ENCODE peak calls at places on chromosomes 7 and 10, in seven cellular contexts. L is fibroblast of lung, U is mesothelial cell of epicardium, F is nephron progenitor cell, N is dorsolateral prefrontal cortex, G is tibial artery, T is IMR-90. Q is an unnamed sample.

GRCh38 chr10:26804418-26805393 is 56.1 kb downstream of the ABI1 start:
- DNase-seq in L (no peak), F (no peak), U (no peak), T (no peak), N (no peak), G (no peak), Q (no peak)

GRCh38 chr7:94632338-94633024 is 23.5 kb downstream of the SGCE start:
- DNase-seq in F (no peak), N (no peak), U (no peak), G (no peak), T (peak), L (peak), Q (no peak)

GRCh38 chr10:13003004-13003403 is 1.5 kb upstream of the CCDC3 start:
- DNase-seq in U (no peak), N (no peak), F (no peak), L (peak), G (no peak), T (peak), Q (no peak)

GRCh38 chr10:9051328-9051974 is 997.0 kb downstream of the GATA3 start:
- DNase-seq in F (no peak), N (no peak), U (no peak), L (no peak), G (no peak), T (no peak), Q (no peak)

GRCh38 chr10:33134011-33134751 is 176.2 kb upstream of the ITGB1 start:
- DNase-seq in T (peak), F (no peak), G (peak), U (no peak), L (peak), N (no peak), Q (no peak)

GRCh38 chr10:66931949-66932343 is 6.1 kb downstream of the LRRTM3 start:
- DNase-seq in N (peak), G (no peak), T (no peak), U (no peak), L (no peak), F (peak), Q (no peak)

GRCh38 chr7:134693256-134693655 is 46.6 kb downstream of the BPGM start:
- DNase-seq in U (no peak), L (peak), F (no peak), T (peak), N (no peak), G (peak), Q (no peak)

GRCh38 chr7:2715341-2716231 is 27.6 kb downstream of the AMZ1 start:
- DNase-seq in U (no peak), F (no peak), L (peak), N (no peak), G (no peak), T (peak), Q (no peak)

GRCh38 chr10:87544750-87545149 is 40.1 kb downstream of the MINPP1 start:
- DNase-seq in T (no peak), L (no peak), G (no peak), N (no peak), F (no peak), U (no peak), Q (no peak)

GRCh38 chr10:71643904-71644303 is 75.7 kb downstream of the C10orf105 start:
- DNase-seq in G (no peak), L (no peak), U (no peak), T (no peak), F (peak), N (no peak), Q (no peak)
- TF ChIP-seq CTCF in G (no peak), L (no peak), U (no peak), T (no peak), F (no peak), N (no peak), Q (no peak)

DNA sequence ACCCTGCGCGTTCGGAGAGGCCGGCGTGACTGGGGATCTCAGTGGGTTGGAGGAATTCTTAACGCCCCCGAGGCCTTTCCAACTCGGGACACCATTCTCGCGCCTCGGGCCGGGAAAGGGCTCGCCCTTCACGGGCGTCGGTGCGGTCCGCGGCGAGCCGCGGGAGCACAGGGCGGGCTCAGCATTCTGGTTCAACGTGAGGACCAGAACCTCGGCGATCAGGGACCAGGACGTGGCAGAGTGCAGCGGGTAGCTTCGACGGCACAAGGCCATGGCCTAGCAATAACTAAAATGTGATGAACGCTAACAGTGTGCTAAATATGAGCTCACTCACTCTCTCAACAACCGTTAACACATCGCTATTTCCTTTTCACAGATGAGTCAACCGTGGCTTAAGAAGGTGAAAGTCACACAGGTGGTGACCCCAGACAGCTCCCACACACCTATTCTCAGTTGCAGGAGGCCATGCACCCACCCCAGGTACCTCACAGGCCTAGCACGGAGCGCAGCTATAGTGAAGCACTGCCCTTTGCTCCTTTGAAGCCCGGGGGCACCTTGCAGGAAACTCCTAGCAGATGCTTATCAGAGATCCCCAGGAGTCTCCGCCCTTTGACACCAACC is 4.5 kb upstream of the EMX2 start:
- DNase-seq in U (no peak), N (no peak), L (no peak), F (no peak), G (no peak), T (no peak), Q (peak)
- TF ChIP-seq CTCF in U (peak), N (no peak), L (no peak), F (no peak), G (no peak), T (no peak), Q (peak)

DNA sequence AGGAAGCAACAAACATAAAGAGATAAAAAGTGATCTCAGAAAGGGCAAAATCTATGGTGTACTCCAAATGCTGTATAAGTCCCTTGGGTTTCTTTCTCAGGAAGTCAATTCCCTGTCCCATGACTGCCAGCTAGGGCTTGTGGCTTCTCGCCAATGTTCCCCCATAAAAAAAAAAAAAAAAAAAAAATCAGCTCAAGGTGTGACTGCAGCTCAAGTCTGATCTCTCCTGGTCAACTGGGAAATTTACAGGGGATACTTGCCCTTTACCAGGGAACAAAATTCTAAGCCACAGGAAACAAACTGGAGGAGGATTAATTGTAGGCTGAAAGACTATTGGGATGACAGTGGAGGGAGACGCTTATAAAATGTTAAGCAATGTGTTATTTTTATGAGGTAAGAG is 76.0 kb downstream of the PCGF5 start:
- DNase-seq in U (no peak), N (no peak), G (no peak), T (no peak), L (peak), F (no peak), Q (no peak)
- TF ChIP-seq CTCF in U (no peak), N (no peak), G (no peak), T (peak), L (peak), F (peak), Q (no peak)

GRCh38 chr7:140645166-140645565 is 4.6 kb upstream of the DENND2A start:
- DNase-seq in F (no peak), G (peak), N (no peak), T (no peak), L (no peak), U (no peak), Q (no peak)
- TF ChIP-seq CTCF in F (peak), G (no peak), N (no peak), T (peak), L (peak), U (no peak), Q (peak)

DNA sequence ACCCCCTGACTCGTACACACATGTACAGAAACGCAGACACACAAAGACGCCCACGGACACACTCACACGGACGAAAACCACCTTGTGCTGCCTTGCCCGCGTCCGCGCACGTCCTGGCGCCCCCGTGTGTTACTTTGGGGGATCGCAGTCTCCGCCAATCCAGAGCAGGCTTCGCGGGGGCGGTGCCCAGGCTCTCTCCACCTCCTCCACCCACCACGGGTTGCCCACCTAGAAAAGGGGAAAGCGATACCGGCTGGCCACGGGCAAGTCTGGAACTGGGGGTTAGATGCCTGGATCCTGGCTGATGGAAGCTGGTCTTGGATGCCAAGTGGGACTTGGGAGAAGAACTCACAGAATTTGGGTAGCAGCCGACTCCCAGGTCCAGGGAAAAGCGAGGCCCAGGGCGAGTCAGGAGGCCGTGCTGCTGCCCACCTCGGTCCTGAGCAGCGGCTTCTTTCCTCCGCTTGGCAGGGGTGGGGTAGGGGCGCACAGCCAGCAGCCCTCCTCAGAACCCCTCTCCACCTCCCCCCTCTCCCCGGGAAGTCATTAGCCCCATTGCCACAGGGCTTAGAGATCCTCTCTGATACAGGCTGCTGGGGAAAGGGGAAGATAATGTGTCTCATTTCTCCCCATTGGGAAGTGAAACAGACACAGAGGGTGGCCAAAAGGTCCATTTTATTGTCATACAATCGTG is 4.6 kb upstream of the VGF start:
- DNase-seq in U (peak), F (peak), T (peak), N (peak), G (peak), L (peak), Q (peak)
- TF ChIP-seq CTCF in U (peak), F (peak), T (peak), N (peak), G (peak), L (peak), Q (peak)

GRCh38 chr7:30745251-30745650 is 6.7 kb upstream of the INMT start:
- DNase-seq in U (no peak), N (no peak), L (no peak), F (no peak), T (no peak), G (no peak), Q (no peak)

GRCh38 chr7:30740417-30741181 is 11.3 kb upstream of the INMT start:
- DNase-seq in G (peak), F (peak), N (peak), L (peak), U (peak), T (peak), Q (peak)

GRCh38 chr7:30744075-30744417 is 7.9 kb upstream of the INMT start:
- DNase-seq in T (no peak), L (no peak), G (no peak), U (no peak), N (no peak), F (no peak), Q (no peak)

GRCh38 chr7:30741289-30741688 is 10.6 kb upstream of the INMT start:
- DNase-seq in L (no peak), T (no peak), U (no peak), F (no peak), G (no peak), N (no peak), Q (no peak)

GRCh38 chr7:30743371-30744074 is 8.4 kb upstream of the INMT start:
- DNase-seq in G (no peak), T (peak), F (no peak), L (peak), N (no peak), U (no peak), Q (no peak)
- TF ChIP-seq CTCF in G (no peak), T (peak), F (no peak), L (peak), N (no peak), U (no peak), Q (no peak)

GRCh38 chr7:105876964-105877601 is 684 bp upstream of the ATXN7L1 start:
- DNase-seq in G (peak), N (no peak), F (peak), L (peak), T (peak), U (no peak), Q (peak)
- TF ChIP-seq CTCF in G (no peak), N (no peak), F (no peak), L (peak), T (peak), U (peak), Q (no peak)

DNA sequence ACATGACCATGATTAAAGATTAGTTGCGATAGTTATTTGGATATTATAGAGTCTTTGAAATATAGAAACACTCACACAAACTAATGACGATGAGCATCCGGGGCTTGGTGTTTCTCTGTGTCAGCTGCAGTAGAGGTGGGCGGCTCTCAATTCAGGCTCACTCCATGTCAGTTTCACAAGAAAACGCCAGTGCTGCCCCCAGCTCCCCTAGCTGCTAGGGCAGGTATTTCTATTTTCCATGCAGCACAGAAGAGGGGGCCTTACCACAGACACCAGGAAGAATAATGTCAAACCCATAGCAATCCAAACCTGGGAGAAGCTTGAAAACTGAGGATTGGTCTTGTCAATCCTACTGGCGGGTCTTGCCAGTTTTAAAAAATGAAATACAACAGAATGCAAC is 197.1 kb downstream of the PHTF2 start:
- DNase-seq in L (no peak), N (no peak), G (no peak), F (no peak), U (no peak), T (peak), Q (peak)
- TF ChIP-seq CTCF in L (no peak), N (no peak), G (no peak), F (peak), U (no peak), T (peak), Q (peak)

DNA sequence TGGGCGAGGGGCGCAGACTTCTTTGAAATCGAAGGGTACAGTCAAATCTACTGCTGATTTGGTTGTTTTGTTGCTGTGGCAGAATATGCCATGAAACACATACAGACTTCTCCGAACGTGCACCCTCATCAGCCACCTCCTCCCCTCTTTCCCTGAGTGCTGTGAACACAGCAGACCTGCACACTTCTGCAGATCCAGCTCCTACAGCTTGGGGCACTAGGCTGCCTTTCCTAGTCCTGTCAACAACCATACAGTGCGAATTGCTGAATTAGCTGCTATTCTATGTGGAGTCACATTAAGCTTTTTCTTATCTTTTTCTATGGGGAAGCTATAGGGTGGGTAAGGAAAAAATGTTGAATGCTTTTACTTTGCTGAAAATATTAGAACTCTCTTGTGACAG is 57.5 kb downstream of the COL17A1 start:
- DNase-seq in G (no peak), L (peak), N (peak), F (no peak), U (no peak), T (peak), Q (peak)
- TF ChIP-seq CTCF in G (no peak), L (peak), N (peak), F (peak), U (no peak), T (peak), Q (no peak)

GRCh38 chr10:34272316-34272715 is 542.8 kb downstream of the PARD3 start:
- DNase-seq in F (peak), G (no peak), L (no peak), T (no peak), N (no peak), U (no peak), Q (no peak)

GRCh38 chr10:34275626-34276025 is 539.5 kb downstream of the PARD3 start:
- DNase-seq in U (no peak), N (no peak), L (no peak), G (no peak), F (no peak), T (no peak), Q (no peak)

GRCh38 chr10:34273340-34273739 is 541.8 kb downstream of the PARD3 start:
- DNase-seq in U (no peak), N (no peak), G (no peak), F (no peak), L (no peak), T (no peak), Q (no peak)
- TF ChIP-seq CTCF in U (no peak), N (no peak), G (no peak), F (no peak), L (no peak), T (no peak), Q (no peak)